ENCODE peak calls at places on chromosomes 5 and 9, in nine cellular contexts. Y, B, F, R, C, L, T, O and K are unnamed samples.

GRCh38 chr9:89684912-89685636 is 80.3 kb downstream of the GADD45G start:
- DNase-seq in Y (no peak), B (no peak), F (peak), R (no peak), C (no peak), L (no peak), T (no peak), O (no peak), K (no peak)

GRCh38 chr9:91166796-91167366 is 194.8 kb downstream of the AUH start:
- DNase-seq in Y (no peak), B (no peak), F (no peak), R (no peak), C (peak), L (no peak), T (no peak), O (no peak), K (no peak)

GRCh38 chr5:43648499-43649124 is 45.6 kb downstream of the NNT start:
- DNase-seq in Y (no peak), B (no peak), F (no peak), R (no peak), C (no peak), L (no peak), T (no peak), O (no peak), K (no peak)

GRCh38 chr5:94849821-94850736 is 231.6 kb downstream of the SLF1 start:
- DNase-seq in Y (peak), B (peak), F (peak), R (no peak), C (peak), L (no peak), T (peak), O (peak), K (peak)

GRCh38 chr5:173941758-173942401 is 47.1 kb upstream of the C5orf47 start:
- DNase-seq in Y (no peak), B (no peak), F (peak), R (no peak), C (peak), L (no peak), T (no peak), O (no peak), K (peak)

GRCh38 chr5:997001-997474 is 11.6 kb upstream of the NKD2 start:
- DNase-seq in Y (no peak), B (no peak), F (peak), R (no peak), C (peak), L (no peak), T (no peak), O (no peak), K (peak)

GRCh38 chr5:40486437-40487270 is 193.1 kb upstream of the PTGER4 start:
- DNase-seq in Y (no peak), B (peak), F (no peak), R (peak), C (no peak), L (no peak), T (no peak), O (no peak), K (no peak)

GRCh38 chr5:141929398-141930058 is 5.9 kb downstream of the DELE1 start:
- DNase-seq in Y (no peak), B (no peak), F (no peak), R (no peak), C (no peak), L (no peak), T (no peak), O (no peak), K (no peak)

GRCh38 chr5:151068189-151068570 is 12.7 kb downstream of the TNIP1 start:
- DNase-seq in Y (no peak), B (no peak), F (no peak), R (no peak), C (no peak), L (no peak), T (no peak), O (no peak), K (no peak)

GRCh38 chr5:2143646-2144386 is 261.1 kb upstream of the IRX4 start:
- DNase-seq in Y (no peak), B (no peak), F (no peak), R (no peak), C (no peak), L (no peak), T (no peak), O (no peak), K (peak)

GRCh38 chr9:92771309-92771708 is 6.7 kb upstream of the BICD2 start:
- DNase-seq in Y (no peak), B (no peak), F (no peak), R (peak), C (peak), L (no peak), T (no peak), O (no peak), K (no peak)

GRCh38 chr9:105308448-105309412 is 64.3 kb downstream of the SLC44A1 start:
- DNase-seq in Y (no peak), B (no peak), F (peak), R (no peak), C (no peak), L (no peak), T (no peak), O (no peak), K (no peak)

GRCh38 chr5:407801-408268 is 35.1 kb upstream of the EXOC3 start:
- DNase-seq in Y (no peak), B (no peak), F (no peak), R (no peak), C (no peak), L (no peak), T (no peak), O (no peak), K (no peak)

GRCh38 chr9:85212209-85212608 is 529.5 kb downstream of the AGTPBP1 start:
- DNase-seq in Y (no peak), B (no peak), F (peak), R (peak), C (no peak), L (peak), T (no peak), O (no peak), K (no peak)

GRCh38 chr5:1111727-1112289 is at the start of gene SLC12A7:
- DNase-seq in Y (no peak), B (no peak), F (peak), R (no peak), C (no peak), L (no peak), T (no peak), O (no peak), K (peak)

GRCh38 chr9:114910541-114910940 is 19.9 kb downstream of the TNFSF8 start:
- DNase-seq in Y (no peak), B (peak), F (peak), R (no peak), C (no peak), L (peak), T (no peak), O (peak), K (no peak)